ENCODE peak calls at places on chromosomes 11 and 22, in four cellular contexts. F is mucosa of gallbladder, I is fibroblast of pulmonary artery, V is small intestine. B is an unnamed sample.

GRCh38 chr11:97269527-97269926 is 879.7 kb downstream of the JRKL start:
- DNase-seq in F (no peak), V (no peak), I (peak), B (no peak)

GRCh38 chr11:78564037-78564888 is 10.4 kb downstream of the NARS2 start:
- DNase-seq in F (peak), V (peak), I (peak), B (peak)

GRCh38 chr11:1574256-1575242 is 2.5 kb upstream of the DUSP8 start:
- DNase-seq in V (peak), F (peak), I (peak), B (peak)

GRCh38 chr11:34916810-34917780 is 677 bp downstream of the PDHX start:
- DNase-seq in I (peak), V (no peak), F (no peak), B (no peak)

GRCh38 chr11:78109011-78109685 is 29.5 kb upstream of the NDUFC2 start:
- DNase-seq in I (no peak), V (no peak), F (no peak), B (no peak)

GRCh38 chr22:26828311-26828710 is 170.9 kb downstream of the MIAT start:
- DNase-seq in F (no peak), V (peak), I (no peak), B (no peak)

GRCh38 chr22:32823024-32823730 is 21.7 kb downstream of the TIMP3 start:
- DNase-seq in I (peak), V (peak), F (no peak), B (peak)

GRCh38 chr22:27238935-27239510 is 562.5 kb downstream of the MN1 start:
- DNase-seq in F (peak), I (peak), V (no peak), B (no peak)

B was measured in transverse colon.